ENCODE peak calls at places on chromosomes 2 and 18, in ten cellular contexts. D, C, L, X, Z, A, M, W, H and K are unnamed samples.

GRCh38 chr2:118604346-118604745 is 243.1 kb downstream of the EN1 start:
- DNase-seq in C (no peak), D (no peak), H (no peak), M (no peak), X (no peak), L (no peak), A (no peak), Z (peak; percentile 31), W (no peak), K (no peak)

GRCh38 chr2:37894601-37895000 is 30.5 kb upstream of the RMDN2 start:
- DNase-seq in W (no peak), A (no peak), X (no peak), C (no peak), M (no peak), D (no peak), Z (no peak), H (no peak), L (no peak), K (no peak)

GRCh38 chr18:2554671-2555070 is 16.6 kb downstream of the METTL4 start:
- DNase-seq in H (no peak), A (no peak), Z (no peak), M (no peak), X (no peak), C (no peak), D (no peak), W (no peak), L (no peak), K (no peak)

GRCh38 chr2:9675369-9676351 is 44.9 kb upstream of the YWHAQ start:
- DNase-seq in H (no peak), X (peak; percentile 57), D (no peak), M (no peak), W (no peak), L (no peak), Z (no peak), A (no peak), C (no peak), K (peak; percentile 95)

GRCh38 chr2:72847916-72848315 is 22.1 kb upstream of the EXOC6B start:
- DNase-seq in H (no peak), D (no peak), X (no peak), M (no peak), C (no peak), W (no peak), L (no peak), Z (no peak), A (no peak), K (no peak)

GRCh38 chr18:74197705-74198341 is 49.5 kb downstream of the TIMM21 start:
- DNase-seq in D (no peak), L (no peak), H (no peak), M (no peak), A (peak; percentile 73), C (no peak), X (no peak), Z (no peak), W (no peak), K (no peak)

GRCh38 chr2:73228631-73229030 is 4.4 kb downstream of the PRADC1 start:
- DNase-seq in X (no peak), W (no peak), Z (no peak), D (no peak), A (no peak), L (no peak), M (no peak), H (no peak), C (no peak), K (no peak)

GRCh38 chr18:2515408-2515807 is 55.9 kb downstream of the METTL4 start:
- DNase-seq in C (no peak), H (no peak), Z (no peak), D (no peak), X (no peak), A (no peak), M (no peak), L (no peak), W (no peak), K (peak; percentile 17)

GRCh38 chr2:173415663-173416469 is 61.2 kb downstream of the CDCA7 start:
- DNase-seq in L (no peak), M (no peak), H (no peak), A (no peak), X (no peak), Z (no peak), C (no peak), D (no peak), W (no peak), K (no peak)

GRCh38 chr18:50429207-50429948 is 54.5 kb downstream of the SKA1 start:
- DNase-seq in Z (peak; percentile 66), M (no peak), X (no peak), L (peak; percentile 37), A (no peak), W (peak; percentile 15), D (no peak), C (no peak), H (no peak), K (peak; percentile 50)

GRCh38 chr2:100891911-100892642 is 72.1 kb downstream of the NPAS2 start:
- DNase-seq in H (no peak), C (no peak), L (no peak), W (no peak), X (no peak), D (no peak), Z (no peak), A (no peak), M (no peak), K (no peak)

GRCh38 chr2:189798312-189799029 is 14.2 kb downstream of the PMS1 start:
- DNase-seq in D (no peak), H (no peak), L (peak; percentile 21), X (no peak), C (no peak), W (peak; percentile 58), Z (no peak), A (no peak), M (no peak), K (peak; percentile 48)

GRCh38 chr2:20171445-20171977 is 53.4 kb downstream of the SDC1 start:
- DNase-seq in C (no peak), D (no peak), L (peak; percentile 55), Z (no peak), W (no peak), M (no peak), X (no peak), H (no peak), A (no peak), K (no peak)

GRCh38 chr2:214587442-214587841 is 176.6 kb downstream of the VWC2L start:
- DNase-seq in Z (peak; percentile 35), W (peak; percentile 18), L (no peak), H (no peak), A (no peak), X (no peak), D (no peak), M (no peak), C (no peak), K (no peak)

GRCh38 chr2:214593723-214594122 is 182.9 kb downstream of the VWC2L start:
- DNase-seq in W (no peak), C (no peak), M (no peak), Z (peak; percentile 4), A (no peak), H (no peak), D (no peak), L (no peak), X (no peak), K (peak; percentile 75)

DNA sequence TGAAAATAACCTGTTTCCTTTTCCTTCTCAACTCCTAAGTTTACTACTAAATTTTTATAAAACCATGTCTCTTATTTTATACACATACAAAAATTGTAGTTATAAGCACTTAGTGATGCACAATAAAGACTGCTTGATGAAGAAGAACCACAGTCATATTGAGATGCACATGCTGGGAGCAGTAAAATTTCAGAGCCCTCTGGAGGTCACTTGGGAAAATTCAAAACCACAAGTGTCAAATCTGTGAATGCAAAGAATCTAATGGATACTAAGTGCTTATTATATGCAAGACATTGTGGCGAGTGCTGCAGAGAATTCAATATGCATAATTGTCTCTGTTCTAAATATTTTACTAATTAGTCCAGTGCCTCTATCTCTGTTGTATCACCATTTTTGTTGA is 180.5 kb downstream of the VWC2L start:
- DNase-seq in C (no peak), L (no peak), H (no peak), A (no peak), Z (no peak), W (no peak), M (no peak), X (no peak), D (no peak), K (peak; percentile 19)
- TF ChIP-seq CTCF in C (peak; percentile 14), L (peak; percentile 37), H (no peak), A (no peak), Z (no peak), W (no peak), M (no peak), X (peak; percentile 16), D (no peak), K (peak; percentile 41)

DNA sequence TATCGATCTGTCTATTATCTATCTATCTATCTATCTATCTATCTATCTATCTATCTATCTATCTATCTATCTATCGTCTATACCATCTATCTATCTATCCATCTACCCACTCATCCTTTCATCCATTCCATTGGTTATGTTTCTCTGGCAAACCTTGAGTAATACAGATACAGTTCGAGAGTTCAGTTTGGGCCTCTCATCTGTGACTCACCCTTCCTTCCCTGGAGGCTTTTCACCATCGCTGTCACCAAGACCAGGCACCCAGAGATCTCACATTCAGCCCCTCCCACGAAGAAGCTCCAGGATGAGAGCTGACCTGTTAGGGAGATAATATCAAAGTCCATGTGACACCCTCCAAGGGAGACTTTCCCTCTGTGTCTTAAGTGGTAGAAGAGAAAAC is 164.1 kb upstream of the CELF4 start:
- DNase-seq in X (no peak), Z (no peak), D (no peak), C (no peak), M (no peak), L (no peak), W (no peak), A (no peak), H (no peak), K (no peak)
- TF ChIP-seq CTCF in X (no peak), Z (no peak), D (no peak), C (no peak), M (no peak), L (no peak), W (no peak), A (no peak), H (no peak), K (no peak)

DNA sequence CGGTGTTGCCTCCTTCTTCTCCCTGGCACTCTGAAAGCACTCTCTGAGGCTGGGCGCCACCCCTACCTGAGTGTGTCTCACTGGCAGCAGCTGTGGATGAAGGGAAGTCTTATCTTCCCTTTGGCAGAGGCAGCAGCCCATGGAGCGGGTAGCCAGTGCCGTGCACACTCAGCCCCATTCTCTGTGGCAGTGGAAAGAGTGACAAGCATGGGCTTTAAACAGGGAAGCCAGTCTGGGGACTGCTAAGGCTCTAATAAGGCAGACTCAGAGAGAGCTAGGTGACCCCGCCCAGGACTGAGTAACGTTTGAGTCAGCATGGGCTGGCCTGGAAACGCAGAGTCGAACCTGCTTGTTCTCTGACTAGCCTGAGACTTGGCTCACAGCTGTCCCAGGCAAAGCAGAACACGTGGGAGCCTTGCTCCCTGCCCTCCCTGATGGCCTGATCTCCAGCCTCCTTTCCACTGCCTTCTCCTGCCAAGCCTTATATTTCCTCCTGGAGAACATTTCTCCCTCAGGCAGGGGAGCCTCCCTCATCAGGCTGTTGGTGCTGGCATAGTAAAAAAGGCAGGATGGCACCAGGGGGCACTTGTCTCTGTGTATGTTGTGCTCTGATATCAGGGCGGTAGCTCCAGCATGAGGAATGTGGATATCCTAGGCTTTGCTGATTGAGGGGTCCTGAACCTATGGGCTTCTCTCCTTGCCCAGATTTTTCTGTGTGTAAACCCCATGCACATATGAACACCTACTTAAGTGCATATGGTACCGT is 93.9 kb upstream of the LGALSL start:
- DNase-seq in X (peak; percentile 56), Z (peak; percentile 13), H (no peak), L (no peak), C (peak; percentile 91), M (peak; percentile 84), A (peak; percentile 59), D (no peak), W (peak; percentile 75), K (no peak)
- TF ChIP-seq CTCF in X (peak; percentile 8), Z (no peak), H (no peak), L (peak; percentile 25), C (peak; percentile 7), M (no peak), A (no peak), D (no peak), W (no peak), K (no peak)

GRCh38 chr2:220053919-220054318 is 426.5 kb downstream of the SLC4A3 start:
- DNase-seq in A (no peak), L (no peak), X (no peak), M (no peak), W (peak; percentile 9), H (no peak), Z (no peak), D (no peak), C (no peak), K (peak; percentile 51)
- TF ChIP-seq CTCF in A (no peak), L (peak; percentile 38), X (peak; percentile 2), M (no peak), W (peak; percentile 19), H (no peak), Z (peak; percentile 14), D (no peak), C (peak; percentile 47), K (peak; percentile 49)